ENCODE peak calls at places on chromosome 11, in ten cellular contexts. Y is activated CD8-positive, alpha-beta T cell treated with anti-CD3 and anti-CD28 coated beads for 36 hours; N is lower leg skin; Q is AG09319; I is fibroblast of lung; J is WTC11; P is fibroblast of villous mesenchyme; H is HFFc6; U is brain microvascular endothelial cell; K is RWPE2. G is an unnamed sample.

GRCh38 chr11:33867996-33868645 is 23.8 kb downstream of the LMO2 start:
- DNase-seq in Y (no peak), N (no peak), Q (no peak), I (no peak), J (no peak), P (no peak), H (no peak), U (no peak), K (no peak), G (no peak)

GRCh38 chr11:100961633-100962032 is 168.0 kb downstream of the PGR start:
- DNase-seq in Y (no peak), N (no peak), Q (no peak), I (peak; percentile 10), J (no peak), P (no peak), H (no peak), U (no peak), K (no peak), G (no peak)

GRCh38 chr11:117613521-117613920 is 183.5 kb downstream of the DSCAML1 start:
- DNase-seq in Y (no peak), N (no peak), Q (no peak), I (no peak), J (peak; percentile 47), P (no peak), H (no peak), U (no peak), K (no peak), G (no peak)

GRCh38 chr11:44221992-44222391 is 87.9 kb downstream of the ALX4 start:
- DNase-seq in Y (no peak), N (no peak), Q (no peak), I (no peak), J (no peak), P (no peak), H (no peak), U (no peak), K (no peak), G (no peak)

GRCh38 chr11:26649884-26650283 is 72.0 kb downstream of the SLC5A12 start:
- DNase-seq in Y (peak; percentile 54), N (peak; percentile 56), Q (peak; percentile 38), I (peak; percentile 55), J (peak; percentile 70), P (peak; percentile 73), H (peak; percentile 48), U (peak; percentile 73), K (no peak), G (peak; percentile 72)

GRCh38 chr11:70298243-70298915 is 27.9 kb downstream of the PPFIA1 start:
- DNase-seq in Y (no peak), N (no peak), Q (no peak), I (peak; percentile 79), J (no peak), P (no peak), H (no peak), U (no peak), K (no peak), G (no peak)

GRCh38 chr11:103898065-103898464 is 138.4 kb upstream of the DDI1 start:
- DNase-seq in Y (no peak), N (no peak), Q (no peak), I (no peak), J (no peak), P (no peak), H (no peak), U (no peak), K (no peak), G (no peak)

GRCh38 chr11:105923252-105923651 is 98.8 kb downstream of the MSANTD4 start:
- DNase-seq in Y (no peak), N (no peak), Q (no peak), I (no peak), J (no peak), P (no peak), H (no peak), U (no peak), K (no peak), G (no peak)

GRCh38 chr11:116334596-116334995 is 438.2 kb downstream of the BUD13 start:
- DNase-seq in Y (no peak), N (no peak), Q (no peak), I (no peak), J (no peak), P (no peak), H (no peak), U (no peak), K (no peak), G (no peak)

GRCh38 chr11:581752-582151 is 5.5 kb downstream of the PHRF1 start:
- DNase-seq in Y (no peak), N (no peak), Q (no peak), I (no peak), J (no peak), P (no peak), H (no peak), U (no peak), K (no peak), G (no peak)

GRCh38 chr11:130832571-130833432 is 83.5 kb downstream of the SNX19 start:
- DNase-seq in Y (no peak), N (no peak), Q (no peak), I (peak; percentile 56), J (no peak), P (peak; percentile 17), H (peak; percentile 12), U (peak; percentile 43), K (no peak), G (no peak)

GRCh38 chr11:120977470-120977869 is 46.4 kb upstream of the TBCEL start:
- DNase-seq in Y (no peak), N (no peak), Q (no peak), I (peak; percentile 64), J (no peak), P (no peak), H (no peak), U (no peak), K (no peak), G (no peak)

GRCh38 chr11:114345575-114346222 is 49.5 kb downstream of the NNMT start:
- DNase-seq in Y (no peak), N (no peak), Q (no peak), I (no peak), J (no peak), P (no peak), H (no peak), U (no peak), K (no peak), G (no peak)

GRCh38 chr11:114342476-114342875 is 46.3 kb downstream of the NNMT start:
- DNase-seq in Y (no peak), N (no peak), Q (no peak), I (no peak), J (no peak), P (no peak), H (no peak), U (no peak), K (no peak), G (no peak)

GRCh38 chr11:114343493-114343892 is 47.3 kb downstream of the NNMT start:
- DNase-seq in Y (no peak), N (no peak), Q (no peak), I (no peak), J (no peak), P (no peak), H (no peak), U (no peak), K (no peak), G (no peak)

GRCh38 chr11:114343020-114343419 is 46.8 kb downstream of the NNMT start:
- DNase-seq in Y (no peak), N (no peak), Q (no peak), I (no peak), J (no peak), P (no peak), H (no peak), U (no peak), K (no peak), G (no peak)

DNA sequence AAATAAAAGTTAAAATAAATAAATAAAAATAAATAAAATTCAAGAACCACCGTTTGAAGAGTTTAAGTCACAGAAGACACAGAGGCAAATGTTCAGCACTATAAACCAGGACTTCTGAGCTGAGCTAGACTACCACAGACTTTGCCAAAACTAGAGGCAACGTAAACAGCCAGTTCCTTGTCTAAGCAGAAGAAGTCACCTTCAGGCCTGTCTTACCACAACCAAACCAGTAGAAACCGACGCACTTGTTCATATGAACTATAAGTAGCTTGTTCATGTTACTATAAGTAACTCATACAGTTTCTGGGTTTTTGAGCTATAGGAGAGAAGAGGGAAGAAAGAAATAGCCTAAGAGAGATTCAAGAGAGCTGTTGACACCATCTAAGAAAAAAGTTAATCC is 48.3 kb downstream of the NNMT start:
- DNase-seq in Y (no peak), N (no peak), Q (no peak), I (no peak), J (no peak), P (no peak), H (no peak), U (no peak), K (no peak), G (no peak)
- TF ChIP-seq CTCF in Y (no peak), N (no peak), Q (no peak), I (no peak), J (no peak), P (no peak), H (no peak), U (no peak), K (no peak), G (no peak)

GRCh38 chr11:128802358-128802981 is 64.6 kb downstream of the KCNJ1 start:
- DNase-seq in Y (no peak), N (no peak), Q (no peak), I (no peak), J (peak; percentile 56), P (peak; percentile 14), H (peak; percentile 53), U (peak; percentile 38), K (no peak), G (peak; percentile 22)
- TF ChIP-seq CTCF in Y (no peak), N (no peak), Q (peak; percentile 28), I (peak; percentile 53), J (peak; percentile 38), P (peak; percentile 47), H (peak; percentile 82), U (peak; percentile 77), K (peak; percentile 53), G (no peak)

DNA sequence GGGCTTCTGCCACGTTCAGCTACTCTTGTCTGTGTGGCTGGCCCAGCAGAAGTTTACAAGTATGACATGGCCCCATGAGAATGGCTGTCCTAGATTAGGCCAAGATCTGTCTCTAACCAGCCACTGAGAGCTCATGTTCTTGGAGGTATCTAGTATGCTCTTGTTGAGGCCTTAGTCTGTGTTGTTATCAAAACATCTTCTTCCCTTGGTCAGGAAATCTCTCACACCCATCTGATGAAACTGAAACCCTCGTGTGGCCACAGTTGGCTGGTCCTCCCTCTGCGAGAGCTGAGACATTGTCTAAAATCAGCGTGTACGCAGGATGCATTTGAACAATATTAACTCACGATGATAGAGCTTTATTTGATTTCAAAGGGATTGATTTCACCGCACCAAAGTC is 109.0 kb upstream of the NNMT start:
- DNase-seq in Y (no peak), N (no peak), Q (no peak), I (no peak), J (no peak), P (no peak), H (no peak), U (no peak), K (no peak), G (no peak)
- TF ChIP-seq CTCF in Y (no peak), N (no peak), Q (no peak), I (no peak), J (no peak), P (no peak), H (no peak), U (no peak), K (no peak), G (no peak)

DNA sequence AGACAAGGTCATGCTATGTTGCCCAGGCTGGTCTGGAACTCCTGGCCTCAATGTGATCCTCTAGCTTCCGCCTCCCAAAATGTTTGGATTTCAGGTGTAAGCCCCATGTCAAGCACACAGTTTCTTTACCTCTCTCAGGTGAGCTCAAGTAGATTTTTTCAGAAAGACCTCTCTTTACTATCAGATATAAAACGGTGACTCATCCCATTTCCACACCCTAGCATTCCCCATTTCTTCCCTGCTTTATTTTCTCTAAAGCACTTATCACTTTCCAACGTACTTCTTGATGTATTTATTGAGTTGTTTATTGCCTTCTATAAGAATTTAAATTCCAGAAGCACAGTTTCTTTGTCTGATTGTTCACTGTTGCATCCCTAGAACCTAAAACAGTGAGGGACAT is 3.7 kb downstream of the TSG101 start:
- DNase-seq in Y (no peak), N (no peak), Q (no peak), I (no peak), J (no peak), P (no peak), H (no peak), U (no peak), K (no peak), G (no peak)
- TF ChIP-seq CTCF in Y (no peak), N (no peak), Q (no peak), I (no peak), J (no peak), P (no peak), H (no peak), U (no peak), K (no peak), G (no peak)